ENCODE peak calls at places on chromosome 2, in four cellular contexts. D is naive thymus-derived CD4-positive, alpha-beta T cell; F is AG08396; B is CD8-positive, alpha-beta memory T cell. Q is an unnamed sample.

GRCh38 chr2:238945433-238946150 is 97.7 kb downstream of the TWIST2 start:
- DNase-seq in D (no peak), F (peak), B (no peak), Q (no peak)

GRCh38 chr2:47227532-47228166 is 72.5 kb upstream of the STPG4 start:
- DNase-seq in D (no peak), F (no peak), B (no peak), Q (no peak)

GRCh38 chr2:16614314-16614860 is 51.2 kb downstream of the CYRIA start:
- DNase-seq in D (no peak), F (peak), B (no peak), Q (no peak)

GRCh38 chr2:142965464-142965863 is 88.0 kb downstream of the KYNU start:
- DNase-seq in D (no peak), F (no peak), B (no peak), Q (no peak)

GRCh38 chr2:241762933-241763369 is 13.7 kb upstream of the GAL3ST2 start:
- DNase-seq in D (no peak), F (no peak), B (peak), Q (no peak)

GRCh38 chr2:236745420-236746210 is 176.0 kb downstream of the ACKR3 start:
- DNase-seq in D (no peak), F (peak), B (no peak), Q (peak)

GRCh38 chr2:26605195-26605968 is 35.8 kb downstream of the CIB4 start:
- DNase-seq in D (no peak), F (peak), B (no peak), Q (no peak)

GRCh38 chr2:74836675-74837401 is 2.9 kb downstream of the HK2 start:
- DNase-seq in D (no peak), F (no peak), B (no peak), Q (no peak)

GRCh38 chr2:72367530-72368225 is 220.0 kb upstream of the CYP26B1 start:
- DNase-seq in D (no peak), F (peak), B (no peak), Q (peak)

GRCh38 chr2:39160982-39161381 is 40.1 kb upstream of the SOS1 start:
- DNase-seq in D (no peak), F (no peak), B (no peak), Q (no peak)

GRCh38 chr2:230738924-230739323 is 26.3 kb downstream of the CAB39 start:
- DNase-seq in D (no peak), F (no peak), B (no peak), Q (no peak)

GRCh38 chr2:79612999-79613398 is 100.1 kb downstream of the CTNNA2 start:
- DNase-seq in D (no peak), F (no peak), B (no peak), Q (no peak)

GRCh38 chr2:126751477-126751876 is 95.5 kb downstream of the GYPC start:
- DNase-seq in D (no peak), F (no peak), B (no peak), Q (no peak)

GRCh38 chr2:128389521-128389920 is 70.9 kb upstream of the HS6ST1 start:
- DNase-seq in D (no peak), F (no peak), B (no peak), Q (no peak)

GRCh38 chr2:165069131-165069530 is 113.8 kb upstream of the SLC38A11 start:
- DNase-seq in D (no peak), F (no peak), B (no peak), Q (no peak)

GRCh38 chr2:237956402-237956736 is 10.4 kb upstream of the UBE2F start:
- DNase-seq in D (no peak), F (no peak), B (no peak), Q (no peak)

GRCh38 chr2:54042908-54043620 is 72.3 kb upstream of the PSME4 start:
- DNase-seq in D (no peak), F (no peak), B (no peak), Q (no peak)

GRCh38 chr2:7999683-8000476 is 682.0 kb upstream of the ID2 start:
- DNase-seq in D (no peak), F (no peak), B (no peak), Q (no peak)

GRCh38 chr2:151374426-151374825 is 17.0 kb downstream of the TNFAIP6 start:
- DNase-seq in D (no peak), F (peak), B (no peak), Q (peak)

GRCh38 chr2:7982054-7982453 is 699.8 kb upstream of the ID2 start:
- DNase-seq in D (no peak), F (no peak), B (no peak), Q (no peak)

GRCh38 chr2:128289439-128289838 is 29.2 kb downstream of the HS6ST1 start:
- DNase-seq in D (no peak), F (no peak), B (no peak), Q (no peak)

GRCh38 chr2:54558976-54559410 is 102.9 kb downstream of the SPTBN1 start:
- DNase-seq in D (no peak), F (no peak), B (no peak), Q (no peak)

Q was measured in BJ.